ENCODE peak calls at places on chromosomes 2 and 18, in five cellular contexts. N is A549, M is cardiac fibroblast, O is HCT116, Q is heart left ventricle. Z is an unnamed sample.
A peak's percentile ranks its signal among the peaks of the same experiment; 100 is the strongest.

GRCh38 chr2:86022661-86023365 is 82.9 kb downstream of the POLR1A start:
- DNase-seq in M (no peak), Q (no peak), N (no peak), O (no peak), Z (no peak)

GRCh38 chr2:42214669-42215068 is 45.5 kb downstream of the EML4 start:
- DNase-seq in N (no peak), O (no peak), M (peak; percentile 63), Q (no peak), Z (no peak)

GRCh38 chr18:41371718-41372117 is 583.3 kb upstream of the PIK3C3 start:
- DNase-seq in O (no peak), N (no peak), M (peak; percentile 31), Q (peak; percentile 26), Z (no peak)

GRCh38 chr2:237967463-237967871 is 653 bp downstream of the UBE2F start:
- DNase-seq in N (peak; percentile 25), Q (peak; percentile 43), M (no peak), O (no peak), Z (no peak)

GRCh38 chr2:237227190-237227988 is 141.7 kb downstream of the COPS8 start:
- DNase-seq in N (peak; percentile 19), O (peak; percentile 19), Q (no peak), M (peak; percentile 87), Z (peak; percentile 61)

GRCh38 chr2:19261061-19261460 is 97.4 kb downstream of the OSR1 start:
- DNase-seq in M (no peak), N (no peak), O (no peak), Q (no peak), Z (no peak)

GRCh38 chr2:108538000-108538625 is 3.8 kb downstream of the LIMS1 start:
- DNase-seq in Q (no peak), O (no peak), M (no peak), N (no peak), Z (no peak)

GRCh38 chr2:190649035-190649797 is at the start of gene NAB1:
- DNase-seq in O (no peak), N (peak; percentile 31), M (no peak), Q (peak; percentile 66), Z (no peak)

GRCh38 chr18:21391074-21391673 is 149.1 kb downstream of the GREB1L start:
- DNase-seq in O (peak; percentile 89), Q (no peak), N (peak; percentile 4), M (no peak), Z (peak; percentile 23)

GRCh38 chr2:63594622-63595021 is 5.9 kb downstream of the MDH1 start:
- DNase-seq in N (no peak), Q (no peak), O (no peak), M (no peak), Z (no peak)

GRCh38 chr18:30358545-30358944 is 684.0 kb downstream of the DSC3 start:
- DNase-seq in O (no peak), M (peak; percentile 34), Q (no peak), N (no peak), Z (peak; percentile 15)

GRCh38 chr2:55309441-55309840 is 40.4 kb upstream of the MTIF2 start:
- DNase-seq in O (no peak), M (peak; percentile 67), N (no peak), Q (no peak), Z (peak; percentile 4)

GRCh38 chr2:108395155-108395554 is 17.4 kb downstream of the SULT1C4 start:
- DNase-seq in N (no peak), Q (no peak), M (no peak), O (no peak), Z (no peak)

GRCh38 chr18:58784601-58785137 is 80.0 kb upstream of the ZNF532 start:
- DNase-seq in O (no peak), N (peak; percentile 50), Q (peak; percentile 33), M (peak; percentile 26), Z (no peak)

GRCh38 chr18:59057969-59058368 is 81.7 kb upstream of the SEC11C start:
- DNase-seq in M (peak; percentile 75), Q (no peak), N (no peak), O (no peak), Z (no peak)

GRCh38 chr2:94923196-94923595 is 52.0 kb downstream of the TEKT4 start:
- DNase-seq in O (no peak), M (no peak), Q (no peak), N (no peak), Z (peak; percentile 4)

GRCh38 chr2:62406573-62407043 is 99.4 kb downstream of the TMEM17 start:
- DNase-seq in Q (no peak), M (no peak), O (no peak), N (no peak), Z (no peak)

GRCh38 chr18:57771183-57771582 is 31.9 kb downstream of the ATP8B1 start:
- DNase-seq in N (no peak), O (no peak), Q (no peak), M (no peak), Z (no peak)

GRCh38 chr2:139759000-139759505 is 978.9 kb upstream of the NXPH2 start:
- DNase-seq in N (no peak), Q (no peak), O (no peak), M (no peak), Z (no peak)

GRCh38 chr2:58081000-58081399 is 34.4 kb downstream of the VRK2 start:
- DNase-seq in O (no peak), N (no peak), M (no peak), Q (no peak), Z (peak; percentile 5)

GRCh38 chr2:152464853-152465470 is 130.0 kb downstream of the FMNL2 start:
- DNase-seq in N (no peak), Q (no peak), M (no peak), O (no peak), Z (peak; percentile 59)

GRCh38 chr18:36411745-36412168 is 114.2 kb downstream of the FHOD3 start:
- DNase-seq in N (no peak), Q (no peak), O (peak; percentile 50), M (peak; percentile 37), Z (no peak)
- TF ChIP-seq CTCF in N (no peak), Q (peak; percentile 20), O (peak; percentile 69), M (peak; percentile 63), Z (peak; percentile 59)

GRCh38 chr2:162243305-162243693 is at the start of gene FAP:
- DNase-seq in O (no peak), Q (no peak), M (peak; percentile 92), N (no peak), Z (no peak)
- H3K4me3 ChIP-seq in O (no peak within 1 kb of the TSS), Q (peak within 1 kb of the TSS; percentile 43), M (peak within 1 kb of the TSS; percentile 70), N (no peak within 1 kb of the TSS), Z (peak within 1 kb of the TSS; percentile 44)

GRCh38 chr2:26346454-26347053 is at the start of gene ADGRF3:
- DNase-seq in O (no peak), N (no peak), M (peak; percentile 35), Q (peak; percentile 67), Z (no peak)

GRCh38 chr2:26345284-26345553 is 724 bp upstream of the SELENOI start:
- DNase-seq in M (no peak), O (no peak), N (no peak), Q (no peak), Z (no peak)

GRCh38 chr2:26347286-26347865 is 787 bp upstream of the ADGRF3 start:
- DNase-seq in O (no peak), Q (no peak), N (no peak), M (peak; percentile 25), Z (no peak)

GRCh38 chr2:26344581-26345283 is 1.2 kb upstream of the SELENOI start:
- DNase-seq in Q (no peak), M (peak; percentile 56), O (peak; percentile 73), N (no peak), Z (peak; percentile 53)

GRCh38 chr2:26345554-26346453 is at the start of gene SELENOI:
- DNase-seq in M (peak; percentile 100), N (peak; percentile 91), Q (peak; percentile 98), O (peak; percentile 99), Z (peak; percentile 98)
- TF ChIP-seq CTCF in M (no peak), N (no peak), Q (no peak), O (no peak), Z (no peak)

GRCh38 chr2:159285929-159286708 is at the start of gene WDSUB1:
- DNase-seq in O (no peak), N (no peak), Q (peak; percentile 81), M (peak; percentile 59), Z (peak; percentile 53)

GRCh38 chr2:159285433-159285832 is 1.1 kb downstream of the WDSUB1 start:
- DNase-seq in Q (no peak), M (no peak), O (no peak), N (no peak), Z (no peak)

GRCh38 chr2:159286709-159287441 is 372 bp upstream of the WDSUB1 start:
- DNase-seq in O (peak; percentile 87), Q (peak; percentile 100), N (peak; percentile 81), M (peak; percentile 96), Z (peak; percentile 75)

GRCh38 chr2:159290289-159290907 is 3.9 kb upstream of the WDSUB1 start:
- DNase-seq in N (peak; percentile 38), Q (no peak), O (peak; percentile 51), M (peak; percentile 22), Z (no peak)

GRCh38 chr2:159287733-159288132 is 1.2 kb upstream of the WDSUB1 start:
- DNase-seq in M (no peak), N (no peak), Q (no peak), O (no peak), Z (no peak)
- H3K4me3 ChIP-seq in M (no peak overlapping the region), N (no peak overlapping the region), Q (no peak overlapping the region), O (no peak overlapping the region), Z (no peak overlapping the region)

GRCh38 chr2:74532222-74532621 is 2.5 kb downstream of the HTRA2 start:
- DNase-seq in O (no peak), N (peak; percentile 55), M (peak; percentile 71), Q (no peak), Z (no peak)
- TF ChIP-seq CTCF in O (peak; percentile 53), N (peak; percentile 70), M (peak; percentile 12), Q (peak; percentile 40), Z (peak; percentile 25)